ENCODE peak calls at places on chromosomes 13 and 19, in seven cellular contexts. L is uterus; I is fibroblast of mammary gland; M is CD8-positive, alpha-beta T cell; F is OCI-LY7; J is heart left ventricle; T is psoas muscle. V is an unnamed sample.

GRCh38 chr19:34963531-34964406 is at the start of gene ZNF792:
- DNase-seq in J (peak), I (peak), F (peak), T (peak), L (peak), M (peak), V (peak)

GRCh38 chr13:44013666-44014291 is 134.1 kb downstream of the LACC1 start:
- DNase-seq in M (no peak), I (peak), J (no peak), T (no peak), F (no peak), L (no peak), V (no peak)

GRCh38 chr19:47273313-47274070 is 1.2 kb upstream of the INAFM1 start:
- DNase-seq in M (peak), F (peak), T (peak), L (peak), J (peak), I (peak), V (peak)

GRCh38 chr19:10033614-10034013 is 20.3 kb downstream of the RDH8 start:
- DNase-seq in M (no peak), L (no peak), F (no peak), T (no peak), I (no peak), J (no peak), V (no peak)

GRCh38 chr19:38266070-38266469 is 1.7 kb downstream of the SPINT2 start:
- DNase-seq in J (no peak), M (no peak), L (no peak), T (no peak), I (no peak), F (no peak), V (no peak)

GRCh38 chr19:12750851-12751250 is 740 bp upstream of the BEST2 start:
- DNase-seq in L (no peak), T (no peak), I (peak), J (no peak), M (no peak), F (no peak), V (no peak)

GRCh38 chr19:49889687-49890348 is 6.9 kb downstream of the IL4I1 start:
- DNase-seq in F (peak), L (peak), I (peak), J (peak), M (peak), T (peak), V (no peak)

GRCh38 chr13:35716644-35717170 is 240.2 kb upstream of the MAB21L1 start:
- DNase-seq in J (no peak), I (no peak), M (no peak), F (no peak), T (no peak), L (no peak), V (no peak)

GRCh38 chr13:74629985-74630384 is 495.8 kb upstream of the KLF12 start:
- DNase-seq in T (no peak), M (no peak), L (peak), J (no peak), I (peak), F (no peak), V (no peak)

GRCh38 chr19:43532571-43532961 is 422 bp upstream of the ZNF575 start:
- DNase-seq in M (no peak), T (no peak), L (peak), I (no peak), F (peak), J (peak), V (no peak)

GRCh38 chr13:65990684-65991083 is 1239.5 kb downstream of the PCDH9 start:
- DNase-seq in T (no peak), M (no peak), J (no peak), L (no peak), I (no peak), F (no peak), V (no peak)

GRCh38 chr13:59641758-59642157 is 522.0 kb downstream of the DIAPH3 start:
- DNase-seq in M (no peak), I (no peak), F (no peak), J (no peak), T (no peak), L (no peak), V (no peak)

GRCh38 chr13:98390086-98390697 is 186.7 kb downstream of the STK24 start:
- DNase-seq in M (no peak), J (no peak), F (no peak), T (no peak), I (peak), L (no peak), V (no peak)

DNA sequence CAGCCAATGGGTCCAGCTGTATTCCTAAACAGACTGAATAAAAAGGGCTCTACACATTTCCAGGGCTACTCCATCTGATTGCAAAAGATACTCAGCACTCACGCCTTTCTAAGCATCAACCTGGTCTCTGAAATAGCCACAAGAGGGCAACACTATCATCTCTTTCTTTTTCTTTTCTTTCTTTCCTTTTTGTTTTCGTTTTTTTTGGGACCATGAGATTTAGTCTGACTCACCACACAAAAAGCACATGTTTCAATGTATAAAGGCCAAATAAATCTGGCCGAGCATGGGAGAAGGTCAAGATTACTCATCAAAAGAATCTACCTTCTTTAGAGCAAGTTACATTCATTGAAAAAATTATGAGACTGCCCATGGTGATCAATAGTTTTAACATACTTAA is 805.6 kb upstream of the ARGLU1 start:
- DNase-seq in L (no peak), I (peak), M (no peak), F (no peak), T (no peak), J (no peak), V (peak)
- TF ChIP-seq CTCF in L (no peak), I (peak), M (no peak), F (peak), T (peak), J (no peak), V (peak)

DNA sequence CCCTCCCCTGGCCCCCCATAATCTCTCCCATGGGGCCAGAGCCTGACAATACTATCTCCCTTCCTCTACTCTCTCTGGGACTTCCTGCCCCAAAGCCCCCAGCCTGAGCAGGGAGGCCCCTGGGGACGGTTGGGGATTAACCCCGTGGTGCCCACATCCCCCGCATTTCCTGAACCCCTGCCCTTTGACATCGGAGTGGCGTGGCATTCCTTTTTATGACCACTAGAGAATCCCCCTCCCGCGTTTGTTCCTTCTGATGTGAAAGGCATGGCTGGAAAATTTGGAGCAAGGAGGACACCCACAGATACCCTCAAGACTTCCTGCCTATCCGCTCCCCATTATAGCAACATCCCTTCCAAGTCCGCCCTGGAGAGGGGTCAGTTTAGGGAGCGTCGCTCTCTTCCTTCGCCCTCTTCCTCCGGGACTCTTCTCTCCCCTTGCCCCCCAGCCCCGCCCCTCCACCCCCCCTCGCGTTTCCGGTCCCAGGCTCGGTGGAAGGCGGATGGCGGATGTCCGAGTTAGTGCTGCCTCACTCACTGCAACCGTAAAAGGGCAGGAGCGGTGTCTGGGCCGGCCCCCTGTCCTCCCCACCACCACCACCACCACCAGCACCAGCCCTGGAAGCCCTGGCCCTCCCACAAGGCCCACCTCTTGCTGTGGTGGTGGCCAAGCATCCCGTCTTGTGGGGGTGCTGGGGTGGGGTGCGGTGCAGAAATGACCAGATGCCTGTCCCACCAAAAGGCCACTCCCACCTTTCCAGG is 1.8 kb downstream of the VASP start:
- DNase-seq in T (peak), J (peak), M (peak), I (peak), F (peak), L (peak), V (peak)
- TF ChIP-seq CTCF in T (no peak), J (no peak), M (no peak), I (no peak), F (peak), L (no peak), V (no peak)

GRCh38 chr19:5805465-5806132 is 732 bp downstream of the NRTN start:
- DNase-seq in M (peak), F (peak), I (no peak), J (peak), T (no peak), L (no peak), V (peak)

GRCh38 chr19:5801796-5802616 is 2.9 kb upstream of the NRTN start:
- DNase-seq in M (no peak), L (no peak), T (no peak), J (no peak), F (no peak), I (peak), V (no peak)

GRCh38 chr19:5804516-5805464 is at the start of gene NRTN:
- DNase-seq in L (no peak), J (no peak), I (no peak), T (no peak), M (peak), F (peak), V (no peak)

GRCh38 chr19:5803441-5803751 is 1.5 kb upstream of the NRTN start:
- DNase-seq in M (no peak), L (no peak), J (no peak), I (no peak), T (no peak), F (no peak), V (no peak)

DNA sequence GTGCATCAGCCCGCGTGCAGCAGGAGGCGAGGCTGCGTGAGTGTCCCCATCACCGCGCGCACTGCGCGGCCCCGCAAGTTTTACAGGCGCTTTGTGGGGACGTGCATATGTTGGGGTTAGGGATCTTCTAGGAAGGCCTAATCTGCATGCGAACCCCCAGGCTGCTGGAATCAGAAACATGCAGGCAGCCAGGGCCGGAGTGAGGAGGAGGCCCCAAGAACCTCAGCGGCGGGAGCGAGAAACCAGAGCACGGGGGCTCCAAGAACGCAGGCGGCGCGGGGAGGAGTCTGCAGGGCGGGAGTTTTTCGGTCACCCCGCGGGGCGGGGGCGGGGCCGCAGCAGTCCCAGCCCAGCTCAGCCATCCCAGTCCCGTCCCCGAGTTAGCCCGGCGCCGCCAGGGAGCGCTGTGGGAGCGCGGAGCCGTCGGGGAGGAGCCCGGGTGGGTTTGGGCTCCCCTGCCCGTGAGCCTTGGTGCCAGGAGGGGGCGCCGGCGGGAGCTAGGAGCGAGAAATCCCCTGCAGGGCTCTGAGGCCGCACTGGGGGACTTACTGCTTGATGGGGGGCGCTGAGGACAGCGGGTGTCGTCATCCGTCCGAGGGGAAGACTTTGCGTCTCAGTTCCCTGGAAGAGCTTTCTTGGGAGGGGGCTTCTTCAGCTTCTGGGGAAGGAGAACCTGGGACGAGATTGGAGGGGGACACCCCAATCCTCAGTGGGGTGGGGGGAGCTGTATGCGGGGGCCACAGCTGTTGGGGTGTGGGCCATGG is 933 bp upstream of the NRTN start:
- DNase-seq in T (peak), J (peak), L (peak), I (peak), M (peak), F (peak), V (peak)
- TF ChIP-seq CTCF in T (peak), J (peak), L (peak), I (peak), M (peak), F (peak), V (peak)

GRCh38 chr19:18915639-18916038 is 3.5 kb downstream of the COPE start:
- DNase-seq in I (peak), F (peak), T (peak), M (no peak), L (no peak), J (no peak), V (peak)
- TF ChIP-seq CTCF in I (peak), F (peak), T (peak), M (no peak), L (no peak), J (no peak), V (peak)

DNA sequence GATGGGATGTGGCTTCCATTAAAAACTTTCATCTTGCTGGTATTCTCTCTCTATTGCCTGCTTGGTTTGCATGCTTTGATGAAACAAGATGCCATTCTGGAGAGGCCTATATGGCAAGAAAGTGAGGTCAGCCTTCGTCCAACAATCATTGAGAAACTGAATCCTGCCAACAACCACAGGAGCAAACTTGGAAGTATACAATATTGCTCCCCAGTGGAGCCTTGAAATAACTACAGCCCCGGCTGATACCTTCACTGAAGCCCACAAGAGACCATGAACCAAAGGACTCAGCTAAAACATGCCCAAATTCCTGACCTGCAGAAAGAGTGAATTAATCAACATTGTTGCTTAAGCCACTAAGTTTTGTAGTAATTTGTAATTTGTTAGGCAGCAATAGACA is 82.5 kb upstream of the FGF14 start:
- DNase-seq in M (no peak), F (no peak), L (no peak), J (no peak), T (no peak), I (peak), V (peak)
- TF ChIP-seq CTCF in M (no peak), F (peak), L (no peak), J (no peak), T (no peak), I (peak), V (no peak)